ENCODE peak calls at places on chromosomes 12 and 14, in five cellular contexts. N is putamen; D is stimulated activated CD4-positive, alpha-beta T cell treated with anti-CD3 and anti-CD28 coated beads, TNF-alpha, amount 100 ng/mL, for 4 hours; G is kidney; U is NCI-H1694. M is an unnamed sample.

GRCh38 chr12:95859344-95859816 is 628 bp downstream of the SNRPF start:
- DNase-seq in N (peak), D (no peak), G (no peak), U (no peak), M (no peak)

GRCh38 chr12:64835926-64836325 is 11.5 kb downstream of the TBC1D30 start:
- DNase-seq in N (no peak), D (no peak), G (no peak), U (no peak), M (no peak)

GRCh38 chr14:74804219-74804825 is 41.2 kb downstream of the YLPM1 start:
- DNase-seq in N (no peak), D (no peak), G (no peak), U (no peak), M (no peak)

GRCh38 chr12:112870267-112870980 is 36.3 kb upstream of the OAS1 start:
- DNase-seq in N (no peak), D (no peak), G (no peak), U (no peak), M (no peak)

GRCh38 chr14:58705066-58705465 is 67.3 kb downstream of the DACT1 start:
- DNase-seq in N (no peak), D (no peak), G (no peak), U (no peak), M (no peak)

GRCh38 chr12:4736048-4736447 is 15.8 kb downstream of the GALNT8 start:
- DNase-seq in N (no peak), D (no peak), G (no peak), U (no peak), M (no peak)

GRCh38 chr14:22977684-22978486 is 4.5 kb downstream of the AJUBA start:
- DNase-seq in N (no peak), D (no peak), G (peak), U (peak), M (peak)

GRCh38 chr12:116125981-116126566 is 151.4 kb downstream of the MED13L start:
- DNase-seq in N (no peak), D (no peak), G (no peak), U (no peak), M (no peak)

GRCh38 chr14:23704890-23705289 is 68.7 kb downstream of the DHRS2 start:
- DNase-seq in N (no peak), D (no peak), G (no peak), U (no peak), M (no peak)

GRCh38 chr14:35337557-35338255 is 45.5 kb downstream of the PSMA6 start:
- DNase-seq in N (no peak), D (no peak), G (no peak), U (no peak), M (no peak)

GRCh38 chr14:68704736-68705720 is 87.8 kb downstream of the ZFP36L1 start:
- DNase-seq in N (no peak), D (no peak), G (no peak), U (no peak), M (no peak)

GRCh38 chr12:12883369-12884001 is 7.9 kb upstream of the GPRC5A start:
- DNase-seq in N (no peak), D (no peak), G (no peak), U (no peak), M (no peak)

M was measured in WERI-Rb-1.